ENCODE peak calls at places on chromosome 4, in five cellular contexts. R, W, F, Q and O are unnamed samples.

GRCh38 chr4:175309041-175309440 is 390.9 kb downstream of the ADAM29 start:
- DNase-seq in R (no peak), W (no peak), F (no peak), Q (no peak), O (no peak)

GRCh38 chr4:151361966-151362365 is 36.6 kb upstream of the SH3D19 start:
- DNase-seq in R (no peak), W (no peak), F (no peak), Q (no peak), O (no peak)

GRCh38 chr4:46922205-46922604 is 13.2 kb upstream of the COX7B2 start:
- DNase-seq in R (no peak), W (no peak), F (no peak), Q (no peak), O (no peak)

GRCh38 chr4:6189511-6189910 is 10.8 kb downstream of the JAKMIP1 start:
- DNase-seq in R (no peak), W (no peak), F (no peak), Q (no peak), O (no peak)

GRCh38 chr4:77560170-77560569 is 45.5 kb upstream of the CXCL13 start:
- DNase-seq in R (no peak), W (no peak), F (no peak), Q (no peak), O (no peak)

GRCh38 chr4:83074086-83074704 is 39.2 kb downstream of the COPS4 start:
- DNase-seq in R (peak; percentile 45), W (peak; percentile 46), F (peak; percentile 20), Q (peak; percentile 23), O (peak; percentile 38)

GRCh38 chr4:56658410-56659003 is 22.6 kb downstream of the HOPX start:
- DNase-seq in R (no peak), W (no peak), F (no peak), Q (no peak), O (no peak)

GRCh38 chr4:8777320-8778196 is 94.1 kb downstream of the HMX1 start:
- DNase-seq in R (no peak), W (no peak), F (no peak), Q (no peak), O (no peak)

GRCh38 chr4:184399505-184399893 is 74.9 kb downstream of the IRF2 start:
- DNase-seq in R (no peak), W (no peak), F (no peak), Q (no peak), O (no peak)